ENCODE peak calls at places on chromosomes 6 and 20, in nine cellular contexts. P is Calu3, S is uterus, E is colonic mucosa, Q is AG09309, I is GM23338, M is GM20000, D is GM13976, R is WTC11. N is an unnamed sample.
A peak's percentile ranks its signal among the peaks of the same experiment; 100 is the strongest.

GRCh38 chr20:34369265-34369664 is 6.2 kb downstream of the ITCH start:
- DNase-seq in P (no peak), S (no peak), E (no peak), Q (no peak), I (no peak), M (no peak), D (no peak), R (no peak), N (no peak)

GRCh38 chr6:56549014-56549413 is 93.7 kb downstream of the DST start:
- DNase-seq in P (no peak), S (no peak), E (no peak), Q (no peak), I (peak; percentile 27), M (no peak), D (no peak), R (no peak), N (no peak)

GRCh38 chr6:117545161-117545595 is 57.1 kb downstream of the GOPC start:
- DNase-seq in P (peak; percentile 29), S (no peak), E (no peak), Q (no peak), I (no peak), M (no peak), D (no peak), R (no peak), N (no peak)

GRCh38 chr6:34157851-34158250 is 12.0 kb upstream of the GRM4 start:
- DNase-seq in P (no peak), S (no peak), E (no peak), Q (no peak), I (no peak), M (no peak), D (no peak), R (peak; percentile 6), N (no peak)

GRCh38 chr6:116572162-116572561 is 858 bp downstream of the RWDD1 start:
- DNase-seq in P (no peak), S (no peak), E (peak; percentile 41), Q (no peak), I (no peak), M (peak; percentile 41), D (no peak), R (no peak), N (no peak)

GRCh38 chr6:31529329-31530150 is 778 bp downstream of the MCCD1 start:
- DNase-seq in P (no peak), S (no peak), E (no peak), Q (no peak), I (peak; percentile 38), M (no peak), D (no peak), R (no peak), N (no peak)

GRCh38 chr20:7704021-7704420 is 236.2 kb downstream of the HAO1 start:
- DNase-seq in P (no peak), S (no peak), E (no peak), Q (no peak), I (no peak), M (no peak), D (no peak), R (no peak), N (no peak)

GRCh38 chr6:90121982-90122381 is 174.7 kb downstream of the BACH2 start:
- DNase-seq in P (no peak), S (no peak), E (no peak), Q (no peak), I (no peak), M (no peak), D (no peak), R (no peak), N (no peak)

GRCh38 chr6:490251-491037 is 98.9 kb downstream of the IRF4 start:
- DNase-seq in P (no peak), S (no peak), E (no peak), Q (no peak), I (no peak), M (no peak), D (peak; percentile 60), R (no peak), N (no peak)

GRCh38 chr6:6315660-6316059 is 4.8 kb downstream of the F13A1 start:
- DNase-seq in P (peak; percentile 32), S (peak; percentile 30), E (peak; percentile 32), Q (no peak), I (peak; percentile 79), M (peak; percentile 54), D (peak; percentile 55), R (peak; percentile 65), N (no peak)

GRCh38 chr6:52697903-52698302 is 27.0 kb downstream of the TMEM14A start:
- DNase-seq in P (no peak), S (no peak), E (no peak), Q (no peak), I (peak; percentile 55), M (no peak), D (no peak), R (no peak), N (no peak)

GRCh38 chr6:75094614-75095321 is 111.1 kb downstream of the COL12A1 start:
- DNase-seq in P (no peak), S (no peak), E (no peak), Q (peak; percentile 68), I (no peak), M (no peak), D (no peak), R (no peak), N (no peak)
- TF ChIP-seq CTCF in P (no peak), S (peak; percentile 4), E (no peak), Q (peak; percentile 13), I (no peak), M (no peak), D (no peak), R (no peak), N (no peak)

DNA sequence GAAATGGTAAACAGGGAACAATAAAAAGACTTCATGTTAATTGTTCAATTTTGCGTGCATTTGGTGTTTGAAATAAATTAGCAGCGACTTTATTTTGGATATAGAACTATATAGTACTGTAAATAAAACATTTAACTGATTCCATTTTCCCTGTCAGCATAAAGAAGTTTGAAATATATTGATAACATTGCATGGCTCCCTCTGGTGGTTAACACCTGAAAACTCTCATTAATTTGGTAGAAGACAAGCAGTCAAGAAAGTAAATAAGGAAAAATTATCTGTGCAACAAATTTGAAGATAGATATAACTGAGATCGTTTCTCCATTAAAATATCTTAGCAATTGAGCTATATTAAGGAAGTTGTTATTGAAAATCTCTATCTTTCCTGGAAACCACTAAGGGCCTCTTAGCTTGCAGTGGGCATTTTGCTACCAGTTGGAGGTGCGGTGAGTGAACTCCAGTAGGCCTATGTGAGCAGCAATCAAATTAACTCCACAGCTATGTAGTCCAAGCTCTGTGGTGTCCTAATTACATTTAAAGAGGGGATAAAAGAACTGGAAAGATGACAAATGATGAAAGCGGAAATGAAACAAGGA is 435.7 kb upstream of the FKBP1C start:
- DNase-seq in P (no peak), S (no peak), E (no peak), Q (no peak), I (peak; percentile 61), M (peak; percentile 8), D (peak; percentile 25), R (no peak), N (no peak)
- TF ChIP-seq CTCF in P (peak; percentile 26), S (no peak), E (peak; percentile 44), Q (peak; percentile 3), I (peak; percentile 94), M (peak; percentile 57), D (peak; percentile 26), R (no peak), N (peak; percentile 62)

GRCh38 chr6:27474172-27474465 is 1.2 kb upstream of the ZNF184 start:
- DNase-seq in P (no peak), S (no peak), E (no peak), Q (no peak), I (peak; percentile 21), M (no peak), D (no peak), R (no peak), N (no peak)

GRCh38 chr6:27471365-27472115 is 1.4 kb downstream of the ZNF184 start:
- DNase-seq in P (no peak), S (no peak), E (no peak), Q (no peak), I (no peak), M (no peak), D (no peak), R (no peak), N (no peak)

GRCh38 chr6:27472617-27473400 is at the start of gene ZNF184:
- DNase-seq in P (peak; percentile 98), S (peak; percentile 95), E (peak; percentile 97), Q (peak; percentile 91), I (peak; percentile 99), M (peak; percentile 85), D (peak; percentile 91), R (peak; percentile 96), N (peak; percentile 56)

GRCh38 chr6:27470023-27470422 is 2.9 kb downstream of the ZNF184 start:
- DNase-seq in P (no peak), S (no peak), E (no peak), Q (no peak), I (no peak), M (no peak), D (no peak), R (no peak), N (no peak)

GRCh38 chr6:27472182-27472616 is 706 bp downstream of the ZNF184 start:
- DNase-seq in P (peak; percentile 64), S (peak; percentile 53), E (peak; percentile 80), Q (no peak), I (peak; percentile 70), M (peak; percentile 57), D (peak; percentile 64), R (peak; percentile 49), N (no peak)
- TF ChIP-seq CTCF in P (no peak), S (no peak), E (no peak), Q (no peak), I (no peak), M (no peak), D (no peak), R (no peak), N (no peak)

DNA sequence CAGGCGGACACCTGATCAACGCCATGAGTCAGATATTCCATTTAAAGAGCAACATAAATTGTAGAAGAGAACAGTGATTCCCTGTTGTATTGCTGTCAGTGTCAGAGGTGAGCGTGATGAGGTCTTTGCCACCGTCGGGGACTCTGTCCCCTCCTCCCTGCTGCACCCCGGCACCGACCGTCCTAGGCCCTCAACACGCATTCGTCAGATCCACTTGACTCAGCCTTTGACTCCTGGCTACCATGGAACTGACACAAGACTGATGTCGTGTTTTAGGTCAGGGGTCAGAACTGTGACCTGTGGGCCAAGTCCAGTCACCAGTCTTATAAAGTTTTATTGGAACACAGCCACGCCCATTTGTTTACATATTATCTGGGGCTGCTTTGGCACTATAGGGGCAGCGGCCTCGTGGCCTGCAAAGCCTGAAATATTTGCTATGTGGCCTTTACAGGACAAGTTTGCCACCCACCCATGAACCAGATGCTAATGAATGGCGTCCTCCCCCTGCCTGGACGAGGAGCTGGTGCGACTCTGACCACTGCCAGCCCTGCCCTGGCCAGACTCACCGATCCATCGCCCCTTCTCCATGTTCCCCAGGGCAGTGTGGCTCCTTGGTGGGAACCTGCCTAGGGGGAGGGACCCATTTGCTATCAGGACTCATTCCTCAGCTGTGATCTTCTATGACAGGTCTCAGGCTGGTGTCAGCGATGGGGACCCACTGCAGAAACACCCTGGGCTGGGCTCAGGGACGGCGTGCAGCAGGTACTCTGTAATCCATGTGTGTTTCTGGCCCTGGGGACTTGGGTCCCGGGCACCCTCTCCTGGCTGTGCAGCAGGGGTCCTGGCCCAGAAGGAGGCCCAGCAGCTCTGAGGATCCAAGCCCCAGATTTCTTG is 37.5 kb upstream of the PHACTR3 start:
- DNase-seq in P (no peak), S (no peak), E (no peak), Q (no peak), I (no peak), M (no peak), D (peak; percentile 24), R (no peak), N (no peak)
- TF ChIP-seq CTCF in P (no peak), S (no peak), E (no peak), Q (no peak), I (no peak), M (no peak), D (no peak), R (no peak), N (no peak)

GRCh38 chr6:123777554-123777953 is 26.1 kb upstream of the NKAIN2 start:
- DNase-seq in P (no peak), S (no peak), E (no peak), Q (no peak), I (no peak), M (no peak), D (no peak), R (no peak), N (no peak)
- TF ChIP-seq CTCF in P (no peak), S (no peak), E (no peak), Q (no peak), I (no peak), M (no peak), D (no peak), R (no peak), N (peak; percentile 50)

N was measured in D721Med.